ENCODE peak calls at places on chromosome 15, in ten cellular contexts. S is OCI-LY7, N is MM.1S, B is cardiac fibroblast, V is GM12865, Q is IMR-90, P is ovary, H is fibroblast of villous mesenchyme, F is neural progenitor cell, R is GM06990. T is an unnamed sample.

GRCh38 chr15:93081399-93081798 is 7.6 kb downstream of the RGMA start:
- DNase-seq in N (no peak), B (no peak), P (no peak), R (no peak), Q (no peak), S (no peak), H (no peak), F (no peak), V (no peak), T (no peak)

GRCh38 chr15:67403428-67403827 is 117.5 kb upstream of the C15orf61 start:
- DNase-seq in V (no peak), N (no peak), H (no peak), F (no peak), S (no peak), B (no peak), P (no peak), R (no peak), Q (no peak), T (no peak)

GRCh38 chr15:36479200-36479896 is 100.1 kb upstream of the CDIN1 start:
- DNase-seq in F (no peak), S (no peak), N (no peak), Q (peak; percentile 65), V (no peak), R (no peak), B (no peak), P (no peak), H (peak; percentile 76), T (no peak)

GRCh38 chr15:33735637-33736247 is 232.6 kb upstream of the CHRM5 start:
- DNase-seq in F (peak; percentile 72), S (peak; percentile 60), B (peak; percentile 65), P (no peak), N (peak; percentile 58), H (peak; percentile 47), V (peak; percentile 68), Q (peak; percentile 41), R (no peak), T (peak; percentile 35)

GRCh38 chr15:53074221-53074620 is 284.1 kb upstream of the ONECUT1 start:
- DNase-seq in V (no peak), S (no peak), N (no peak), H (no peak), F (no peak), R (no peak), Q (no peak), B (no peak), P (no peak), T (no peak)

GRCh38 chr15:47717036-47717611 is at the start of gene SEMA6D:
- DNase-seq in R (no peak), N (peak; percentile 22), Q (peak; percentile 85), V (no peak), S (no peak), F (peak; percentile 94), H (peak; percentile 83), P (peak; percentile 83), B (peak; percentile 71), T (peak; percentile 25)

GRCh38 chr15:58551764-58552504 is 120.1 kb downstream of the LIPC start:
- DNase-seq in R (no peak), Q (peak; percentile 96), S (no peak), N (no peak), B (peak; percentile 85), H (peak; percentile 98), P (no peak), F (no peak), V (peak; percentile 21), T (no peak)

GRCh38 chr15:55774113-55774970 is 31.4 kb upstream of the PRTG start:
- DNase-seq in V (peak; percentile 30), N (peak; percentile 36), B (peak; percentile 34), Q (peak; percentile 10), F (peak; percentile 74), H (peak; percentile 26), S (peak; percentile 43), P (peak; percentile 28), R (no peak), T (peak; percentile 53)

GRCh38 chr15:58409861-58410260 is 21.9 kb upstream of the LIPC start:
- DNase-seq in B (no peak), Q (no peak), F (no peak), H (no peak), S (peak; percentile 12), V (no peak), P (no peak), R (no peak), N (no peak), T (no peak)

GRCh38 chr15:40844543-40844981 is 714 bp downstream of the SPINT1 start:
- DNase-seq in H (no peak), F (peak; percentile 59), P (no peak), N (peak; percentile 39), B (peak; percentile 15), S (no peak), R (peak; percentile 68), V (peak; percentile 29), Q (no peak), T (peak; percentile 84)

GRCh38 chr15:92733934-92734521 is 78.5 kb upstream of the FAM174B start:
- DNase-seq in R (no peak), F (no peak), N (no peak), Q (peak; percentile 11), H (peak; percentile 62), V (no peak), B (peak; percentile 35), P (peak; percentile 61), S (no peak), T (no peak)

GRCh38 chr15:65132841-65133549 is 613 bp downstream of the PDCD7 start:
- DNase-seq in S (peak; percentile 68), H (peak; percentile 61), V (peak; percentile 69), F (peak; percentile 80), Q (peak; percentile 47), N (peak; percentile 50), P (peak; percentile 46), B (peak; percentile 58), R (peak; percentile 70), T (peak; percentile 79)

GRCh38 chr15:40826123-40827075 is 2.1 kb downstream of the PPP1R14D start:
- DNase-seq in N (no peak), Q (no peak), H (peak; percentile 21), F (no peak), P (no peak), B (no peak), V (no peak), S (no peak), R (no peak), T (no peak)

GRCh38 chr15:95674031-95674430 is 656.5 kb upstream of the NR2F2 start:
- DNase-seq in H (no peak), N (no peak), P (no peak), R (no peak), Q (no peak), V (no peak), S (no peak), B (no peak), F (no peak), T (no peak)

GRCh38 chr15:63473999-63474809 is 30.2 kb upstream of the USP3 start:
- DNase-seq in P (no peak), V (peak; percentile 95), F (peak; percentile 73), S (peak; percentile 76), R (peak; percentile 77), N (peak; percentile 85), Q (peak; percentile 90), H (peak; percentile 88), B (peak; percentile 61), T (peak; percentile 61)
- TF ChIP-seq CTCF in P (no peak), V (no peak), F (no peak), S (peak; percentile 45), R (peak; percentile 23), N (peak; percentile 22), Q (peak; percentile 26), H (no peak), B (no peak), T (no peak)

GRCh38 chr15:77568014-77568959 is 64.4 kb downstream of the LINGO1 start:
- DNase-seq in V (no peak), H (no peak), S (no peak), N (no peak), B (peak; percentile 20), R (no peak), F (no peak), Q (no peak), P (no peak), T (no peak)
- TF ChIP-seq CTCF in V (no peak), H (no peak), S (no peak), N (no peak), B (no peak), R (no peak), F (no peak), Q (no peak), P (no peak), T (no peak)

DNA sequence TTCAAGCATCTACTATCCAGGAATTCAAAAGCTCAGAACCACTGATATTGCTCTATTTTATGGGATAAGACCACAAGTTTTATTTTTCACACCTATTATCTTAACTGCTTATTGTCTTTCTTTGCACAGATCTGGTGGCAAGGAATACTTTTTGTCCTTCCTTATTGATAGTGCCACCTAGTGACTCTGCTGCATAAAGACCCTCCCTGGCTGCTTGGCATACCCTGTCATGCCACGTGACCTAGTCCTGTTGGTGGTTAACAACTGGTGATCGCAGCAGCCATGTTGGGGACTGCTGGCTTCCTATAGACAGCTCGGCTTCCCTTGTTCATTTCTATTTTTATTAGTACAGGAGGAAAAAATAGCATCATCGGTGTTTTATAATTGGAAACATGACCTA is 236.3 kb downstream of the MEX3B start:
- DNase-seq in Q (peak; percentile 8), B (peak; percentile 5), S (peak; percentile 49), P (no peak), H (no peak), R (no peak), V (peak; percentile 39), F (peak; percentile 51), N (peak; percentile 72), T (no peak)
- TF ChIP-seq CTCF in Q (no peak), B (no peak), S (peak; percentile 73), P (no peak), H (no peak), R (peak; percentile 33), V (no peak), F (peak; percentile 54), N (peak; percentile 63), T (no peak)

GRCh38 chr15:90886291-90886614 is 1.9 kb downstream of the FES start:
- DNase-seq in F (no peak), B (no peak), S (no peak), P (peak; percentile 22), R (no peak), V (no peak), Q (no peak), N (no peak), H (no peak), T (no peak)
- TF ChIP-seq CTCF in F (no peak), B (no peak), S (peak; percentile 62), P (no peak), R (no peak), V (no peak), Q (no peak), N (no peak), H (no peak), T (no peak)

GRCh38 chr15:72473670-72474465 is at the start of gene ARIH1:
- DNase-seq in V (peak; percentile 97), Q (peak; percentile 94), N (peak; percentile 95), P (peak; percentile 99), B (peak; percentile 98), F (peak; percentile 98), H (peak; percentile 97), R (peak; percentile 97), S (peak; percentile 95), T (peak; percentile 94)
- TF ChIP-seq CTCF in V (peak; percentile 45), Q (peak; percentile 53), N (peak; percentile 49), P (peak; percentile 7), B (peak; percentile 44), F (peak; percentile 36), H (peak; percentile 49), R (peak; percentile 57), S (peak; percentile 70), T (no peak)

DNA sequence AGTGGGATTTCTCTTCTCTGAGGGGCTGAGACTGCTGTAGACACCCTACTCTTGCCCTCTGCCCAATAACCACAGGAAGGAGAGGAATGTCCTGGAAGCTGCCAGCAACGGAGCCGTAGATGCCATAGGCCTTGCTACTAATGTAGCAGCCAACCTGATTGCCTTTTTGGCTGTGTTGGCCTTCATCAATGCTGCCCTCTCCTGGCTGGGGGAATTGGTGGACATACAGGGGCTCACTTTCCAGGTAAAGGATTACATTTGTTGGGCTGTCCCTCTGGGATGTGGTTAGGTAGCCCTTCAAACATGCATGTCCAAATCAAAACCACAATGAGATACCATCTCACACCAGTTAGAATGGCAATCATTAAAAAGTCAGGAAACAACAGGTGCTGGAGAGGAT is 16.1 kb downstream of the SLC28A2 start:
- DNase-seq in N (no peak), F (no peak), Q (no peak), P (no peak), V (peak; percentile 20), H (no peak), S (peak; percentile 4), B (no peak), R (no peak), T (no peak)
- TF ChIP-seq CTCF in N (peak; percentile 15), F (no peak), Q (no peak), P (no peak), V (peak; percentile 20), H (no peak), S (peak; percentile 43), B (no peak), R (peak; percentile 44), T (no peak)